ENCODE peak calls at places on chromosomes 7 and 10, in ten cellular contexts. L is transverse colon, T is endothelial cell of umbilical vein, E is heart right ventricle, Q is cardiac muscle cell, P is heart left ventricle, Z is HepG2, J is tibial artery, Y is thoracic aorta, G is HL-60. A is an unnamed sample.

GRCh38 chr10:63866747-63867140 is 345.5 kb downstream of the REEP3 start:
- DNase-seq in G (no peak), T (peak), Y (no peak), E (no peak), P (no peak), L (no peak), Q (peak), Z (peak), J (no peak), A (no peak)

GRCh38 chr7:8442814-8443304 is 9.4 kb downstream of the NXPH1 start:
- DNase-seq in L (no peak), Q (peak), J (no peak), T (peak), G (no peak), E (peak), Z (no peak), Y (no peak), P (peak), A (peak)

GRCh38 chr10:5910323-5911100 is 20.5 kb downstream of the FBH1 start:
- DNase-seq in Q (no peak), G (no peak), Z (no peak), Y (no peak), J (peak), E (no peak), P (no peak), T (no peak), L (no peak), A (no peak)

GRCh38 chr7:17771901-17772408 is 168.3 kb downstream of the SNX13 start:
- DNase-seq in Y (no peak), P (no peak), Q (no peak), T (no peak), E (no peak), Z (no peak), J (no peak), L (no peak), G (no peak), A (no peak)

GRCh38 chr10:122515588-122516231 is 44.8 kb upstream of the DMBT1 start:
- DNase-seq in E (peak), Y (no peak), T (no peak), J (no peak), Z (no peak), L (peak), P (peak), Q (peak), G (no peak), A (no peak)

GRCh38 chr10:12194752-12195271 is 879 bp downstream of the NUDT5 start:
- DNase-seq in P (peak), E (peak), T (peak), Y (no peak), Z (no peak), G (no peak), Q (peak), J (peak), L (peak), A (peak)

GRCh38 chr10:30445716-30446115 is 11.7 kb downstream of the MAP3K8 start:
- DNase-seq in T (no peak), Z (no peak), G (no peak), L (no peak), P (no peak), Q (peak), J (no peak), Y (no peak), E (no peak), A (no peak)

GRCh38 chr7:133512560-133512959 is 259.7 kb downstream of the EXOC4 start:
- DNase-seq in T (no peak), Z (no peak), G (no peak), P (no peak), J (no peak), Y (no peak), E (no peak), Q (peak), L (no peak), A (no peak)

GRCh38 chr10:93512565-93512964 is 16.2 kb downstream of the CEP55 start:
- DNase-seq in Y (no peak), T (peak), Q (peak), J (no peak), P (no peak), E (no peak), G (no peak), L (no peak), Z (no peak), A (no peak)
- H3K27ac ChIP-seq in Y (no peak), T (no peak), Q (no peak), J (no peak), P (no peak), E (no peak), G (no peak), L (no peak), Z (no peak), A (no peak)

GRCh38 chr7:2926120-2926897 is 82.2 kb upstream of the GNA12 start:
- DNase-seq in Y (no peak), L (no peak), T (no peak), G (no peak), Q (no peak), E (no peak), J (peak), P (no peak), Z (no peak), A (peak)
- H3K4me3 ChIP-seq in Y (no peak), L (no peak), T (no peak), G (no peak), Q (no peak), E (no peak), J (no peak), P (no peak), Z (no peak), A (no peak)

DNA sequence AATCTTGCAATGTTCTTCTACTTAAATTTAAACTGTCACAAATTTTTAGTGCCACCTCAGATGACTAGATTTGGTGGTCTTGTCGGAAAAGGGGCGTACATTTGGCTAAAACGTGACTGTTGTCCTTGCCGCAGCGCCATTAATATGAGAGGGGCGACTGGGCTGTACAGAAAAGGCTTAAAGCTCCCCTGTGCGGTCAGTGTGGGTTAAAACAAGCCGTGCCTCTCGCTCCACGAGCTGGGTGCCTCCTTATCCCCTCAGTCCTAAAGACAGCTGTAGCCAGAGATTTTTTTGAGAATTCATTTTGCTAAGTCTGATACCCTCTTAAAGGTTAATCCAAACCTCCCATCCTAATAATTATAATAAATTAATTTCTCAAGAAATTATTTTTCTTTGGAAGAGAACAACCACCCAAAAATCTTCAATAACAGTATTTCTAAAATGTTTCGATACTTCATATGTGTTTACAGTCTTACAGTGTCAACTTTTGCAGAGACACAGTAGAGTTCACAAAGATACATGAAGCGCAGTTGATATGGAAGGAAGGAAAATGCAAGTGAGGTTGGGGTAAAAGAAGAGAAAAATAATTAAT is 68.6 kb downstream of the C7orf25 start:
- DNase-seq in Y (no peak), Q (peak), T (peak), G (no peak), Z (peak), L (peak), E (peak), J (no peak), P (peak), A (peak)
- TF ChIP-seq CTCF in Y (peak), Q (peak), T (peak), G (peak), Z (peak), L (peak), E (no peak), J (peak), P (peak), A (peak)

GRCh38 chr7:19972872-19973271 is 199.5 kb upstream of the TMEM196 start:
- DNase-seq in G (no peak), Z (no peak), J (no peak), Y (no peak), T (no peak), Q (no peak), L (no peak), P (no peak), E (no peak), A (no peak)

GRCh38 chr7:19969859-19970493 is 196.6 kb upstream of the TMEM196 start:
- DNase-seq in J (no peak), Q (peak), L (no peak), T (peak), Y (no peak), P (no peak), E (no peak), Z (peak), G (no peak), A (no peak)

GRCh38 chr7:19971941-19972340 is 198.5 kb upstream of the TMEM196 start:
- DNase-seq in L (no peak), T (no peak), G (no peak), E (no peak), Y (no peak), Q (no peak), P (no peak), Z (no peak), J (no peak), A (no peak)

GRCh38 chr7:19970514-19970913 is 197.1 kb upstream of the TMEM196 start:
- DNase-seq in P (no peak), Y (no peak), Z (no peak), J (no peak), E (no peak), T (no peak), L (no peak), G (no peak), Q (no peak), A (no peak)
- H3K27ac ChIP-seq in P (no peak), Y (no peak), Z (no peak), J (no peak), E (no peak), T (peak), L (no peak), G (no peak), Q (no peak), A (no peak)

DNA sequence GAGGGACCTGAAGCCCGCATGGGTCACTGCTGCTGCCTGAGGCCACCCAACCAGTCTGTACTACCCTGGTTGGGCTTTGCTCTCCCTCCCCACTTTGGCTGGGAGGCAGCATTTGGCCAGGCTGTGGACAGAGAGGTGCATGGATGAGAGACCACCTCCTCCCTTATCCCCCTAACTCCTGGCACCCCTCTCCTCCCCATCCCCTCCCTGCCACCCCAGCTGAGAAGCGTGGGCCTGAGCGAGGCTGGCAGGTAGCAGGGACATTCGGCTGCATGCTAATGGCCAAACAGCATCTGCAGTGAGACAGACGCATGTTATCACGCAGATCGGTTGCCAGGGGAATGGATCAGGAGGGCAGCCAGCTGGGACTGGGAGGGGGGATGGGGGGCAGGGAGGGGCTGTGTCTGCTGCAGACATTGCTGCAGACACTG is 2.5 kb downstream of the TMEM130 start:
- DNase-seq in J (peak), P (no peak), G (no peak), E (no peak), Q (no peak), L (no peak), Z (no peak), Y (no peak), T (no peak), A (no peak)
- H3K4me3 ChIP-seq in J (no peak), P (no peak), G (no peak), E (no peak), Q (no peak), L (no peak), Z (no peak), Y (no peak), T (no peak), A (no peak)

DNA sequence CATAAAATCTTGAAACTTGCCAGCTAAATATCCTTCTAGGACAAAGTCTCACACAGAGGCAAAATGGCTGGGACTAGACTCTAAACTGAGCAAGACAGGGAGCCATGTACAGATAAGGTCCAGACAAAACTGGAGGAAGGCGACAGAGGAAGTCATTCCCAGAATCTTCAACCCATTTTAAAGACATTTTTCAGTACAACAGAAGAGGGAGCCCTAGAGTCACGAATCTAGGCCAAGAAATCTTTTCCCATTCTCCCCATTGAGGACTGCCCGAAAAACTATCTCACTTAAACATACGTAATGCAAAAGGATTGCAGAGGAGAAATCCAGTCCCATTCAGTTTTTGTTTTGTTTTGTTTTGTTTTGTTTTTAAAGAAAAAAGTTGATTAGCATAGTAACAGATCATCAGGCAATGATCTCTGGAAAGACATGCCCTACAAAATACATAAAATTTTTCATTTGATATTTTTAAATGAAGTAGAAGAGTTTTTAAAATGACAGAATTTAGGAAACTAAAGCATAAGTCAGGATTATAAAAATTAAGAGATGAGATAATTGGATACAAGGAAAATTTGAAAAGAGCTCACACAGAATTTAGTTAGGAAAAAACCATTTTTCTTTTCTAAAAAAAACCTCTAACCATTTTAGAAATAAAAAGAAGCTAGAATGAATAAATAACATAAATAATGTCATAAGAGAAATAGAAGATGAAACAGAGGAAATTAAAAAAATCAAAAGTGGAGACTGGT is 16.9 kb upstream of the PRF1 start:
- DNase-seq in P (no peak), J (no peak), T (no peak), Y (no peak), E (no peak), Q (peak), G (peak), Z (no peak), L (no peak), A (no peak)
- TF ChIP-seq CTCF in P (peak), J (no peak), T (peak), Y (no peak), E (no peak), Q (peak), G (no peak), Z (no peak), L (no peak), A (no peak)